ENCODE peak calls at places on chromosomes 5 and 9, in nine cellular contexts. O is iPS DF 6.9, X is PC-3, F is RWPE2, C is left ventricle myocardium inferior, I is psoas muscle, H is astrocyte, J is heart right ventricle, N is HAP-1. Z is an unnamed sample. For H3K4me1, the result is how much of the 10 kb centered on the place peaks cover.

GRCh38 chr9:112881366-112881765 is 9.3 kb downstream of the SLC46A2 start:
- DNase-seq in O (no peak), X (peak), F (no peak), C (no peak), I (no peak), H (peak), J (no peak), N (no peak), Z (no peak)

GRCh38 chr5:139415221-139415861 is 11.5 kb upstream of the SPATA24 start:
- DNase-seq in O (no peak), X (no peak), F (no peak), C (peak), I (peak), H (no peak), J (peak), N (peak), Z (no peak)

GRCh38 chr9:135085830-135086546 is 1.5 kb upstream of the OLFM1 start:
- DNase-seq in O (peak), X (peak), F (no peak), C (peak), I (peak), H (peak), J (peak), N (peak), Z (peak)

GRCh38 chr9:37929441-37929895 is 25.5 kb upstream of the SLC25A51 start:
- DNase-seq in O (no peak), X (no peak), F (no peak), C (no peak), I (no peak), H (peak), J (no peak), N (no peak), Z (no peak)

GRCh38 chr5:142977363-142978051 is 207.3 kb downstream of the ARHGAP26 start:
- DNase-seq in O (no peak), X (peak), F (peak), C (no peak), I (no peak), H (peak), J (no peak), N (no peak), Z (no peak)

GRCh38 chr5:114649878-114650277 is 288.0 kb downstream of the KCNN2 start:
- DNase-seq in O (no peak), X (no peak), F (no peak), C (no peak), I (no peak), H (no peak), J (no peak), N (no peak), Z (no peak)

GRCh38 chr9:105672711-105673234 is 10.5 kb downstream of the TAL2 start:
- DNase-seq in O (no peak), X (no peak), F (no peak), C (no peak), I (no peak), H (no peak), J (no peak), N (no peak), Z (no peak)

GRCh38 chr5:114018178-114018577 is 343.7 kb upstream of the KCNN2 start:
- DNase-seq in O (peak), X (no peak), F (no peak), C (no peak), I (no peak), H (no peak), J (no peak), N (no peak), Z (peak)

GRCh38 chr5:179733764-179734126 is 1.1 kb downstream of the MAML1 start:
- DNase-seq in O (no peak), X (no peak), F (no peak), C (no peak), I (no peak), H (no peak), J (no peak), N (no peak), Z (peak)

GRCh38 chr9:12698986-12699385 is 5.8 kb downstream of the TYRP1 start:
- DNase-seq in O (no peak), X (no peak), F (no peak), C (no peak), I (no peak), H (no peak), J (no peak), N (no peak), Z (no peak)

GRCh38 chr5:1294839-1295649 is at the start of gene TERT:
- DNase-seq in O (no peak), X (no peak), F (peak), C (no peak), I (peak), H (no peak), J (no peak), N (peak), Z (peak)

GRCh38 chr5:154107010-154107409 is 68.2 kb downstream of the MFAP3 start:
- DNase-seq in O (no peak), X (no peak), F (no peak), C (no peak), I (no peak), H (no peak), J (no peak), N (no peak), Z (no peak)

DNA sequence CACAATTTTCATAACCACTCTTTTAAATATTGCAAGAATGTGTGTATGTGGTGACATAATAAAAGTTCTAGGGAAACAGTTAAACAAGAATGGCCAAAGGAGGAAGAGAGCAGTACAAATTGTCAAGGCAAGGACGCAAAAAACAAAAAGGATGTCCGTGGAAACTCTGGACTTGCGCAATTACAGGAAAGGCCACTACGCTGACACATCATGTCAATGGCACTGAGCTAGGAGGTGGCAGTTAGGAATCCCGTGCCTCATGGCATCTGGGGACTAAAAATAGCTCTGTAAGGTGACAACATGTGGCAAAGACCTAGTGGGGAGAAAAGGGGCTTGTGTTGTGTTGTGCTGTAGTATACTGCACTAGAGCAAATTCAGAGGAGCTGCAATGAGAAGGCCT is 123.9 kb upstream of the STC2 start:
- DNase-seq in O (no peak), X (peak), F (no peak), C (peak), I (peak), H (no peak), J (peak), N (no peak), Z (no peak)
- H3K4me1 ChIP-seq in O (under half), X (half or more), F (under half), C (under half), I (half or more), H (under half), J (under half), N (under half), Z (under half)

GRCh38 chr5:14414615-14415515 is 166.7 kb upstream of the OTULINL start:
- DNase-seq in O (no peak), X (no peak), F (no peak), C (no peak), I (no peak), H (no peak), J (no peak), N (no peak), Z (no peak)
- H3K4me1 ChIP-seq in O (under half), X (under half), F (under half), C (under half), I (under half), H (half or more), J (under half), N (under half), Z (under half)

DNA sequence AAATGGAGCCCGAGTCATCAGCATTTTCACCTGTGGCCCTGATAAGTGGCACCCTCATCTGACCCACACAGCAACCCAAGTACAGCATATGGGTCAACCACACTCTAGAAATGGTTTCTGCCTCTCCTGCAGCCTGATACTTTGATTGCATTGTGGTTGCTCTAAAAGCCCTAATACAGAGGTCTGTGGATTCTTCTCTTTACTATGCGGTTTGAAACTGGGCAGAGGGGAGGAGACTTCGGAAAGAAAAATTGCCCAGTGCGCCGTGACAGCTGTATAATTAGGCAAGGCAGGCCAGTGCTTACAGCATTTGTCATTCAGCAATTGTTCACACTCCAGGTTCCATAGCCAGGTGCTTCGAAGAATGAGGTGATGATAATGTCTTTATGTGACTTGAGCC is 361.0 kb downstream of the NFIB start:
- DNase-seq in O (no peak), X (no peak), F (no peak), C (no peak), I (no peak), H (peak), J (no peak), N (no peak), Z (no peak)
- H3K4me1 ChIP-seq in O (under half), X (under half), F (under half), C (under half), I (under half), H (under half), J (under half), N (under half), Z (under half)

DNA sequence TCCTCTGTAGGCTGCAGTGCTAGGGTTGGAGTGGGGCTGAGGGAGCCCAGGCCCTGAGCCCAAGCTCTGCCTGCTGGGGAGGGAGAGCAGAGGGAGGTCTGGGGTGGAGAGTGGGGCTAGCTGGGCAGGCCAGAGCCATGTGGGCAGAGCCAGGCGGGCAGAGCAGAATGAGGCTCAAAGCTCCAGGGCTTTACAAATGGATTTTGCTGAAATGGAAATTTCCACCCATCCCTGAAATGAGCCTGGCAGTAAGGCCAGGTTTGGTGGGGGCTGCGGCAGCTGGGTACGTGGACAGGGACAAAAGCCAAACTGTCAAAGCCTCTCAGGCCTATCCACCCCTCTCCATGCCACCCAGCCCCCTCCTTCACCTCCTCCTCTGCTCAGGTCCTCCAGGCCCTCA is 74.2 kb upstream of the ARAP3 start:
- DNase-seq in O (no peak), X (no peak), F (no peak), C (no peak), I (no peak), H (no peak), J (no peak), N (no peak), Z (no peak)
- H3K4me1 ChIP-seq in O (under half), X (under half), F (under half), C (under half), I (under half), H (under half), J (under half), N (under half), Z (under half)

GRCh38 chr5:56849671-56850070 is 34.3 kb downstream of the MAP3K1 start:
- DNase-seq in O (no peak), X (no peak), F (no peak), C (no peak), I (no peak), H (no peak), J (no peak), N (no peak), Z (no peak)
- H3K4me1 ChIP-seq in O (under half), X (under half), F (under half), C (half or more), I (under half), H (under half), J (half or more), N (under half), Z (under half)

DNA sequence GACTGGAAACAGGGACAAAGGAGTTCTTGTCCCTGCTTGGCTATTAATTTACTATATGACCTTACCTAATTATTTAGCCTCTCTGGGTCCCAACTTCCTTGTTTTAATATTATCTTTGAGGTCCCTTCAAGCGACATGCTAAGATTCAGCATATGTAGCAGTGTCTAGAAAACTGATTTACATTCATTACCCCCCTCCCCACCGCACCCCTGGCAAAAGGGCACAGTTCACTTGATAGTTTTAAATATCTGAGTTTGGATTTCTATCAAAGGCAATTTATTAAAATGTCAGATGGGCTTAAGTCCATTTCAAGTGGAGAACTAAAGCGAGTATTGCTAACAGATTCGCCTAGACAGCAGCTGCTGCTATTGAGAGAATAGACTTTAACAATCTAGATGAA is 3.9 kb downstream of the CEMIP2 start:
- DNase-seq in O (no peak), X (no peak), F (no peak), C (no peak), I (no peak), H (no peak), J (no peak), N (no peak), Z (no peak)
- H3K4me1 ChIP-seq in O (under half), X (half or more), F (half or more), C (half or more), I (under half), H (half or more), J (under half), N (half or more), Z (under half)

DNA sequence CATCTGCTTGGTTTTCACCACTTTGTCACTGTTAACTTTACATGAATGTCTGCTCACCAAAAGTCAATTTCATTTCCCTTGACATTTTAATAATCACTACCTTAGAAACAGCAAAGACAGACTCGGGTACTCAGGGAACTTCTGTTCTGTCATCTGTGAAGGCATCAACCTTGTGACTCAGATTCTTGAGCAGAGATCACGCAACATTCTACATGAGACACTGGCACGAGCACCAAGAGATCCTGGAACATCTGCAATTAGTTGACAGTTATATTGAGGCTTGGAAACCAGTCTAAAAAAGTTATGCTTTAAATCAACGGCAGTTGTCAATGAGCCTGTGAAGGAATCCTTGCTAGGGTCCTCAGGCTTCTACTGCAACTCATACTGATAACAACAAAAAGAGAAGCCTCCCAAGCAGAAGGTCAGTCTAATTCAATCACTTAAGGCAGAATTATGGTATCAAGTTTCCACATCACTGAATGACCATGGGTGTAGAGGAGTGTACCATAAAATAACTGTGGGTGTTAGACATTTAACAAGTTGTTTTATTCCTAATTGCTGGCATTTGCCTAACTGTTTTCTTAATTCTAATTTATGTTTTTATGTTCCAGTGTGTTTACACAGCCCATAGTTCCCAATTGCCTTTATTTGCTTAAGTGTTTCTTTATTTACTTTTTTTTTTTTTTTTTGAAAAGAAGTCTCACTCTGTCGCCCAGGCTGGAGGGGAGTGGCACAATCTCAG is 3.3 kb upstream of the PBX3 start:
- DNase-seq in O (no peak), X (no peak), F (no peak), C (no peak), I (no peak), H (no peak), J (no peak), N (no peak), Z (no peak)
- H3K4me1 ChIP-seq in O (under half), X (under half), F (under half), C (under half), I (under half), H (under half), J (under half), N (under half), Z (under half)

Z was measured in neuronal stem cell.